ENCODE peak calls at places on chromosomes 11 and 22, in ten cellular contexts. E is choroid plexus epithelial cell, N is lower leg skin, W is heart right ventricle, V is thoracic aorta, G is fibroblast of mammary gland, M is A549, F is suprapubic skin, K is fibroblast of lung, Q is WTC11. X is an unnamed sample.

GRCh38 chr11:3865388-3866193 is 10.1 kb downstream of the STIM1 start:
- DNase-seq in E (peak; percentile 72), N (no peak), W (no peak), V (no peak), G (peak; percentile 55), M (no peak), F (no peak), K (peak; percentile 83), Q (no peak), X (no peak)

GRCh38 chr11:15660496-15660895 is 545.8 kb downstream of the INSC start:
- DNase-seq in E (no peak), N (no peak), W (no peak), V (no peak), G (no peak), M (no peak), F (no peak), K (no peak), Q (no peak), X (no peak)

GRCh38 chr11:45056529-45056928 is 89.9 kb upstream of the PRDM11 start:
- DNase-seq in E (no peak), N (no peak), W (no peak), V (no peak), G (no peak), M (no peak), F (no peak), K (no peak), Q (peak; percentile 33), X (no peak)

GRCh38 chr11:8389034-8389996 is 125.6 kb upstream of the LMO1 start:
- DNase-seq in E (peak; percentile 24), N (no peak), W (no peak), V (no peak), G (no peak), M (no peak), F (no peak), K (peak; percentile 23), Q (no peak), X (no peak)

GRCh38 chr11:28677719-28678118 is 569.5 kb downstream of the METTL15 start:
- DNase-seq in E (no peak), N (no peak), W (no peak), V (no peak), G (no peak), M (no peak), F (no peak), K (no peak), Q (no peak), X (no peak)

GRCh38 chr22:19715286-19715939 is 1.1 kb downstream of the SEPTIN5 start:
- DNase-seq in E (no peak), N (no peak), W (no peak), V (no peak), G (no peak), M (no peak), F (no peak), K (no peak), Q (no peak), X (no peak)

GRCh38 chr11:114141863-114142590 is 82.5 kb downstream of the ZBTB16 start:
- DNase-seq in E (no peak), N (no peak), W (no peak), V (no peak), G (no peak), M (no peak), F (no peak), K (no peak), Q (no peak), X (no peak)

GRCh38 chr22:29031236-29031982 is 30.2 kb downstream of the C22orf31 start:
- DNase-seq in E (peak; percentile 97), N (peak; percentile 59), W (peak; percentile 22), V (peak; percentile 79), G (peak; percentile 99), M (peak; percentile 64), F (peak; percentile 78), K (peak; percentile 99), Q (no peak), X (peak; percentile 45)

GRCh38 chr22:27892064-27892463 is 27.0 kb downstream of the PITPNB start:
- DNase-seq in E (no peak), N (no peak), W (no peak), V (no peak), G (no peak), M (no peak), F (no peak), K (no peak), Q (no peak), X (no peak)

GRCh38 chr22:27885977-27886842 is 32.8 kb downstream of the PITPNB start:
- DNase-seq in E (peak; percentile 85), N (no peak), W (no peak), V (no peak), G (peak; percentile 81), M (peak; percentile 44), F (no peak), K (peak; percentile 90), Q (peak; percentile 46), X (no peak)

GRCh38 chr22:27888310-27888709 is 30.7 kb downstream of the PITPNB start:
- DNase-seq in E (no peak), N (no peak), W (no peak), V (no peak), G (no peak), M (no peak), F (no peak), K (no peak), Q (no peak), X (no peak)

GRCh38 chr22:27883656-27884350 is 35.3 kb downstream of the PITPNB start:
- DNase-seq in E (no peak), N (no peak), W (no peak), V (no peak), G (no peak), M (no peak), F (no peak), K (no peak), Q (peak; percentile 21), X (no peak)

GRCh38 chr22:27886843-27887151 is 32.3 kb downstream of the PITPNB start:
- DNase-seq in E (no peak), N (no peak), W (no peak), V (no peak), G (no peak), M (no peak), F (no peak), K (no peak), Q (no peak), X (no peak)
- TF ChIP-seq CTCF in E (no peak), N (no peak), W (no peak), V (no peak), G (no peak), M (no peak), F (no peak), K (no peak), Q (no peak), X (peak; percentile 34)

GRCh38 chr11:73592640-73593039 is 5.3 kb downstream of the FAM168A start:
- DNase-seq in E (no peak), N (no peak), W (no peak), V (no peak), G (no peak), M (no peak), F (no peak), K (no peak), Q (no peak), X (no peak)

GRCh38 chr11:73597340-73597955 is 464 bp downstream of the FAM168A start:
- DNase-seq in E (no peak), N (peak; percentile 14), W (no peak), V (peak; percentile 2), G (no peak), M (no peak), F (peak; percentile 80), K (no peak), Q (no peak), X (no peak)

GRCh38 chr11:73596547-73596946 is 1.4 kb downstream of the FAM168A start:
- DNase-seq in E (no peak), N (no peak), W (no peak), V (no peak), G (no peak), M (no peak), F (no peak), K (no peak), Q (no peak), X (no peak)

GRCh38 chr11:73598719-73599379 is 937 bp upstream of the FAM168A start:
- DNase-seq in E (no peak), N (no peak), W (no peak), V (no peak), G (no peak), M (no peak), F (no peak), K (no peak), Q (no peak), X (no peak)

DNA sequence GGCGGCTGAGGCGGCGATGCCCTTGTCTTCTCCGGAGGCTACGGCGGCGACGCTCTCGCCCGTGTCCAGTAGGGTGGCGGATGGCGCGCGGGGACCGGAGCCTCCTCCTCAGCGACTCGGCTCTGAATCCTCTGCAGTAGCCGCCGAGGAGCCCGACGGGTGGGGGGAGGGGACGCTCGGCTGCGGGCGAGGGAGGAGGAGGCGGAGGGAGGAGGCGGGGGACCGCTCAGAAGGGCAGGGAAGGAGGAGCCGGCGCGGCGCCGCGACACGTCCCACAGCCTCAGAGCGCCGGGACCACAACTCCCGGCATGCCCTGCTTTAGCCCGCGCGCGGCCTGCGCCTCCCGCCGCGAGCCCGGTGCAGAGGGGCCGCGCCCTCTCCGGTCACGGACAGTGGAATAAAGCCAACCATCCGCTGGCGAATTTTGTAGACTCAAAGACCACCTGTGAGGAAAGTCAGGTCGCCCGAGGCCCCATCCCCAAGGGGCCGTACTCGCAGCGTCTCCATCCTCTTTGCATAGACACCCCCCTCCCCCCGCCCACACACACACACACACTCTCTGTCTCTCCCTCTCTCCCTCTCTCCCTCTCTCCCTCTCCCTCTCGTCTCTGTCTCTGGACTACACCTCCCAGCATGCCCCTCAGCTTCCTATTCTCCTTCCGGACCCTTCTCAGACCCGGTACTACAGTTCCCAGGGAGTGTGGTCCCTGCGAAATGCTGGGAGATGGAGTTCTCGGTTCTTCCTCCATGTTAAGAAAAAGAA is at the start of gene FAM168A:
- DNase-seq in E (peak; percentile 99), N (peak; percentile 93), W (peak; percentile 97), V (peak; percentile 81), G (peak; percentile 97), M (peak; percentile 98), F (peak; percentile 96), K (peak; percentile 98), Q (peak; percentile 94), X (peak; percentile 87)
- TF ChIP-seq CTCF in E (no peak), N (no peak), W (peak; percentile 40), V (peak; percentile 46), G (no peak), M (no peak), F (peak; percentile 38), K (no peak), Q (no peak), X (peak; percentile 28)

GRCh38 chr11:33630936-33631748 is 69.5 kb downstream of the C11orf91 start:
- DNase-seq in E (no peak), N (no peak), W (no peak), V (no peak), G (no peak), M (no peak), F (no peak), K (no peak), Q (no peak), X (no peak)
- TF ChIP-seq CTCF in E (no peak), N (no peak), W (no peak), V (no peak), G (no peak), M (no peak), F (no peak), K (no peak), Q (no peak), X (no peak)

DNA sequence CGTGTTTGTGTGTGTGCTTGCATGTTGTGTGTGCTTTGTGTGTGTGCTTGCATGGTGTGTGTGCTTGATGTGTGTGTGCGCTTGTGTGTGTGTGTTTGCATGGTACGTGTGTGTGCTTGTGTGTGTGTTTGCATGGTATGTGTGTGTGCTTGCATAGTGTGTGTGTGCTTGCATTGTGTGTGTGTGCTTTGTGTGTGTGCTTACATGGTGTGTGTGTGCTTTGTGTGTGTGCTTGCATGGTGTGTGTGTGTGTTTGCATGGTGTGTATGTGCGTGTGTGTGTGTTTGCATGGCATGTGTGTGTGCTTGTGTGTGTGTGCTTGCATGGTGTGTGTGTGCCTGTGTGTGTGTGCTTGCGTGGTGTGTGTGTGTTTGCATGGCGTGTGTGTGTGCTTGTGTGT is 10.0 kb upstream of the MUC5AC start:
- DNase-seq in E (no peak), N (no peak), W (no peak), V (no peak), G (no peak), M (no peak), F (no peak), K (no peak), Q (no peak), X (no peak)
- TF ChIP-seq CTCF in E (no peak), N (no peak), W (no peak), V (no peak), G (no peak), M (no peak), F (no peak), K (no peak), Q (no peak), X (no peak)

X was measured in mesothelial cell of epicardium.